ENCODE peak calls at places on chromosomes 13 and 19, in four cellular contexts. H is adrenal gland, J is esophagus squamous epithelium, O is hepatocyte. N is an unnamed sample.

GRCh38 chr13:34435338-34435737 is 506.7 kb upstream of the NBEA start:
- DNase-seq in O (no peak), H (peak; percentile 79), J (no peak), N (no peak)

GRCh38 chr19:50639121-50640112 is at the start of gene SYT3:
- DNase-seq in O (peak; percentile 72), H (peak; percentile 66), J (no peak), N (no peak)

GRCh38 chr13:83731113-83731512 is 151.2 kb downstream of the SLITRK1 start:
- DNase-seq in O (no peak), J (no peak), H (no peak), N (peak; percentile 81)

GRCh38 chr13:71515639-71516038 is 351.4 kb downstream of the DACH1 start:
- DNase-seq in J (no peak), H (no peak), O (no peak), N (no peak)

GRCh38 chr19:55467236-55468053 is 2.9 kb upstream of the C19orf85 start:
- DNase-seq in J (no peak), O (peak; percentile 76), H (no peak), N (no peak)

GRCh38 chr13:30978981-30979956 is 46.8 kb downstream of the TEX26 start:
- DNase-seq in O (peak; percentile 30), H (peak; percentile 58), J (no peak), N (no peak)

GRCh38 chr13:48446454-48446853 is 33.5 kb upstream of the LPAR6 start:
- DNase-seq in O (no peak), H (no peak), J (no peak), N (no peak)

GRCh38 chr13:100245099-100245498 is 156.2 kb downstream of the PCCA start:
- DNase-seq in O (no peak), J (no peak), H (no peak), N (no peak)

GRCh38 chr19:4984448-4984990 is 15.6 kb downstream of the KDM4B start:
- DNase-seq in H (no peak), O (no peak), J (no peak), N (no peak)

GRCh38 chr13:33263976-33264619 is 21.5 kb downstream of the STARD13 start:
- DNase-seq in H (no peak), J (no peak), O (no peak), N (no peak)

GRCh38 chr13:90015565-90016507 is 1331.7 kb upstream of the MIR17HG start:
- DNase-seq in O (no peak), J (no peak), H (no peak), N (no peak)

GRCh38 chr19:16325161-16325527 is 518 bp downstream of the KLF2 start:
- DNase-seq in O (peak; percentile 66), J (no peak), H (no peak), N (no peak)

GRCh38 chr13:46473806-46474205 is 79.2 kb upstream of the LRCH1 start:
- DNase-seq in O (no peak), J (no peak), H (no peak), N (no peak)

GRCh38 chr13:106709509-106709908 is 141.6 kb upstream of the ARGLU1 start:
- DNase-seq in O (no peak), J (no peak), H (no peak), N (no peak)

GRCh38 chr13:102141625-102142472 is 260.0 kb downstream of the FGF14 start:
- DNase-seq in O (peak; percentile 30), H (no peak), J (no peak), N (no peak)

GRCh38 chr19:30090963-30091362 is 148.9 kb downstream of the URI1 start:
- DNase-seq in O (no peak), J (no peak), H (no peak), N (no peak)

GRCh38 chr19:36771275-36772231 is 1.1 kb downstream of the ZNF850 start:
- DNase-seq in O (peak; percentile 82), J (no peak), H (peak; percentile 95), N (peak; percentile 66)

DNA sequence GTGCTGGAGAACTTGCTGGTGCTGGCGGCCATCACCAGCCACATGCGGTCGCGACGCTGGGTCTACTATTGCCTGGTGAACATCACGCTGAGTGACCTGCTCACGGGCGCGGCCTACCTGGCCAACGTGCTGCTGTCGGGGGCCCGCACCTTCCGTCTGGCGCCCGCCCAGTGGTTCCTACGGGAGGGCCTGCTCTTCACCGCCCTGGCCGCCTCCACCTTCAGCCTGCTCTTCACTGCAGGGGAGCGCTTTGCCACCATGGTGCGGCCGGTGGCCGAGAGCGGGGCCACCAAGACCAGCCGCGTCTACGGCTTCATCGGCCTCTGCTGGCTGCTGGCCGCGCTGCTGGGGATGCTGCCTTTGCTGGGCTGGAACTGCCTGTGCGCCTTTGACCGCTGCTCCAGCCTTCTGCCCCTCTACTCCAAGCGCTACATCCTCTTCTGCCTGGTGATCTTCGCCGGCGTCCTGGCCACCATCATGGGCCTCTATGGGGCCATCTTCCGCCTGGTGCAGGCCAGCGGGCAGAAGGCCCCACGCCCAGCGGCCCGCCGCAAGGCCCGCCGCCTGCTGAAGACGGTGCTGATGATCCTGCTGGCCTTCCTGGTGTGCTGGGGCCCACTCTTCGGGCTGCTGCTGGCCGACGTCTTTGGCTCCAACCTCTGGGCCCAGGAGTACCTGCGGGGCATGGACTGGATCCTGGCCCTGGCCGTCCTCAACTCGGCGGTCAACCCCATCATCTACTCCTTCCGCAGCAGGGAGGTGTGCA is 587 bp downstream of the S1PR4 start:
- DNase-seq in O (no peak), H (no peak), J (no peak), N (no peak)
- H3K4me3 ChIP-seq in O (no peak overlapping the region), H (no peak overlapping the region), J (peak overlapping the region; percentile 21), N (no peak overlapping the region)

GRCh38 chr19:47414469-47414868 is 4.9 kb downstream of the MEIS3 start:
- DNase-seq in O (no peak), H (no peak), J (no peak), N (no peak)
- TF ChIP-seq CTCF in O (peak; percentile 7), H (no peak), J (no peak), N (peak; percentile 63)

DNA sequence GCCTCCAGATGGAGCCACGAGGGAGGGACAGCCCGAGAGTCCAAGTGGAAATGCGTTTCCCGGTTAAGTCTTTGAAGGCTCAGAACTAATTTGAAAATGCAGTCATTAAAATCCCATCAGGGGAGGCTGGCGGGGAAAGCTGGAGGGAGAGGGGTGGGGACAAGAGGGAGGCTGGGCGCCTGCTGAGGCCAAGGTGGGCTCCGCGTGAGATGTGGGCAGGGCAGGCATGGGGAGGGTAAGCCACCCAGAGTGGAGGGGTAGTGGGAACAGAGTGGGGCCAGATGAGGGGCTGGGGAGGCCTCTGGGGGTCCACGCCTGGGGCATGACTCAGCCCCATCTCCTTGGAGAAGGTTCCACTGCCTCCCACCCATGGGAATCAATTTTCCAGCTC is 11.0 kb downstream of the ONECUT3 start:
- DNase-seq in H (no peak), J (no peak), O (no peak), N (no peak)
- H3K4me3 ChIP-seq in H (no peak overlapping the region), J (no peak overlapping the region), O (no peak overlapping the region), N (no peak overlapping the region)

DNA sequence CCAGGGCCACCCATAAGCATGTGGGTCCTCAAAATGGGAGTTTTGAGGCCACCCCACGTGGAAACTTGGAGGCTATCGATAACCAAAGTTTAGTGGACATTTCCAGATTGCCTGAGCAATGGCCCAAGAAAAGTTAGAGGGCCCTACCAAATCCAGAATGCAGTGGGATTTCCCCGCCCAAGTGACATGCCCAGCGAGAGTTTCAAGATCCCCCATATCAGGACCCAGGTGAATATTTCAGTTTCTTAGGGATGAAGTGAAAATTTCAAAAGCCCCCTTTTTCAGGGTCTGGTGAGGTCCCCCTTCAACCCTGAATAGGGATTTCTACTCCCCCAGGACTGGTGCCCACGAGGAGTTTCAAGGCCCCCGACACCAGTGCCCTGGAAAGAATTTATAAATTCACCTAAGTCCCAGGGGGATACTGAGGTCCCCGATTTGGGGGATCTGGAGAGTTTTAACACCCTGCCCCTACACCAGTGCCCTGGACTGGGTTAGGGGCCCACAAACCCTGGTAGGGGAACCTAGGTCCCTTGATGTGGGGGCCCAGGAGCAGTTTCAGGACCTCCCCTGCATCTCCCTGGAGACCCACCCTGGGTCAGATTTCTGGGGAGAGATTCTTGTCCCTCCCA is 695 bp downstream of the BST2 start:
- DNase-seq in H (no peak), J (no peak), O (no peak), N (no peak)
- TF ChIP-seq CTCF in H (no peak), J (no peak), O (no peak), N (no peak)